ENCODE peak calls at places on chromosomes 11 and 22, in six cellular contexts. S, G, E, I, Y and O are unnamed samples.
A peak's percentile ranks its signal among the peaks of the same experiment; 100 is the strongest.

GRCh38 chr11:96279421-96280290 is 63.3 kb downstream of the MAML2 start:
- DNase-seq in E (no peak), G (no peak), S (no peak), Y (no peak), I (no peak), O (no peak)

GRCh38 chr11:77705195-77705876 is 67.7 kb upstream of the CLNS1A start:
- DNase-seq in S (peak; percentile 71), I (peak; percentile 37), E (no peak), Y (no peak), G (no peak), O (no peak)

GRCh38 chr11:2807801-2808241 is 77.8 kb downstream of the CDKN1C start:
- DNase-seq in S (no peak), E (no peak), Y (no peak), I (no peak), G (no peak), O (no peak)

GRCh38 chr22:19169002-19169946 is 9.3 kb downstream of the SLC25A1 start:
- DNase-seq in I (peak; percentile 89), S (no peak), Y (no peak), E (peak; percentile 60), G (peak; percentile 68), O (no peak)

GRCh38 chr11:34355726-34356125 is 2.1 kb downstream of the ABTB2 start:
- DNase-seq in S (no peak), G (no peak), I (no peak), E (no peak), Y (no peak), O (no peak)

GRCh38 chr11:23948831-23949230 is 548.0 kb upstream of the LUZP2 start:
- DNase-seq in G (no peak), Y (no peak), I (no peak), E (no peak), S (no peak), O (no peak)

GRCh38 chr11:57474017-57474750 is 13.9 kb downstream of the RTN4RL2 start:
- DNase-seq in G (no peak), E (peak; percentile 37), I (peak; percentile 34), Y (peak; percentile 53), S (no peak), O (no peak)

GRCh38 chr11:15107730-15108515 is 6.8 kb upstream of the INSC start:
- DNase-seq in S (no peak), I (no peak), G (no peak), Y (no peak), E (no peak), O (no peak)

GRCh38 chr22:28474248-28474647 is 205.4 kb downstream of the TTC28 start:
- DNase-seq in Y (no peak), S (no peak), E (no peak), I (no peak), G (no peak), O (no peak)

GRCh38 chr22:29756341-29756740 is 10.5 kb downstream of the ZMAT5 start:
- DNase-seq in I (no peak), S (no peak), Y (no peak), E (no peak), G (no peak), O (no peak)

GRCh38 chr22:45163074-45163416 is 680 bp upstream of the NUP50 start:
- DNase-seq in G (no peak), Y (no peak), S (no peak), E (peak; percentile 57), I (peak; percentile 22), O (peak; percentile 16)

GRCh38 chr22:45512363-45512762 is 9.7 kb downstream of the FBLN1 start:
- DNase-seq in Y (no peak), S (no peak), G (no peak), E (no peak), I (no peak), O (no peak)

GRCh38 chr22:27454807-27455450 is 346.6 kb downstream of the MN1 start:
- DNase-seq in Y (no peak), I (peak; percentile 22), S (no peak), G (no peak), E (no peak), O (no peak)

GRCh38 chr22:40728731-40729189 is 49.5 kb downstream of the MCHR1 start:
- DNase-seq in Y (no peak), S (no peak), I (no peak), G (no peak), E (no peak), O (no peak)

GRCh38 chr22:30575011-30575671 is 676 bp upstream of the GAL3ST1 start:
- DNase-seq in G (no peak), S (no peak), I (no peak), E (peak; percentile 84), Y (no peak), O (no peak)

GRCh38 chr11:35305670-35306382 is 113.5 kb downstream of the SLC1A2 start:
- DNase-seq in S (peak; percentile 12), Y (no peak), E (peak; percentile 63), I (peak; percentile 51), G (peak; percentile 53), O (peak; percentile 29)

GRCh38 chr11:74849525-74850391 is 99.1 kb downstream of the XRRA1 start:
- DNase-seq in I (no peak), S (peak; percentile 95), G (peak; percentile 62), E (no peak), Y (no peak), O (no peak)

GRCh38 chr11:67261942-67262681 is 4.2 kb upstream of the GRK2 start:
- DNase-seq in G (no peak), S (no peak), I (no peak), E (no peak), Y (no peak), O (no peak)

GRCh38 chr22:37566903-37567798 is 6.9 kb downstream of the CDC42EP1 start:
- DNase-seq in I (peak; percentile 44), Y (peak; percentile 84), E (peak; percentile 91), S (peak; percentile 61), G (peak; percentile 98), O (peak; percentile 97)

DNA sequence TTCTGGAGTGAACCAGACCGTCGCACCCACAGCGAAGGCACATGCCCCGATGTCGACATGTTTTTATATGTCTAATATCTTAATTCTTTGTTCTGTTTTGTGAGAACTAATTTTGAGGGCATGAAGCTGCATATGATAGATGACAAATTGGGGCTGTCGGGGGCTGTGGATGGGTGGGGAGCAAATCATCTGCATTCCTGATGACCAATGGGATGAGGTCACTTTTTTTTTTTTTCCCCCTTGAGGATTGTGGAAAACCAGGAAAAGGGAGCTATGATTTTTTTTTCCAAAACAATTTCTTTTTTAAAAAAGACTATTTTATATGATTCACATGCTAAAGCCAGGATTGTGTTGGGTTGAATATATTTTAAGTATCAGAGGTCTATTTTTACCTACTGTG is 49.2 kb upstream of the OR4B1 start:
- DNase-seq in S (no peak), E (no peak), I (no peak), Y (no peak), G (no peak), O (no peak)
- TF ChIP-seq TAF1 in S (no peak), E (no peak), I (no peak), Y (no peak), G (no peak), O (no peak)

GRCh38 chr11:84923489-84923888 is 703.7 kb downstream of the DLG2 start:
- DNase-seq in G (no peak), S (no peak), E (no peak), I (no peak), Y (no peak), O (no peak)

GRCh38 chr11:84922212-84922805 is 704.8 kb downstream of the DLG2 start:
- DNase-seq in I (no peak), E (no peak), S (no peak), G (no peak), Y (no peak), O (no peak)

GRCh38 chr11:84924290-84924689 is 702.9 kb downstream of the DLG2 start:
- DNase-seq in G (no peak), E (no peak), I (no peak), S (no peak), Y (no peak), O (no peak)

DNA sequence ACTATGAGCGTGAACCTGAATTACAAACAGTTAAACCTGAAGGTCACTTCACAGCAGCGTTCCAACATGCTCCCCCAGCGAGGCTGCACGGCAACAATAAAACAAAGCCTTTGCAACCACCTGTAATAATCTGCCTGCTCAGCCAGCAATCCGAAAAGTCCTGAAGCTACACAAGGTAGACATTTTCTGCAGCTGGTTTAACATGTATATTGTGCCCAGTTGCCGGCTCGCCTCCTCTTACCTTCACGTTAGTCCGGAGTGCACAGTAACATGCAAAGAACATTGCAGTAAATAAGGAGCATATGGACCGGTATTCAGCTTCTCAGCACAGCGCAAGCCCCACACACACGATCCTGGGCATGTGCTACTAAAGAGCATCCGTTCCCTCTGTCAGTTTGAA is 704.3 kb downstream of the DLG2 start:
- DNase-seq in G (no peak), S (no peak), Y (no peak), I (no peak), E (no peak), O (no peak)
- TF ChIP-seq TAF1 in G (no peak), S (no peak), Y (no peak), I (no peak), E (no peak), O (no peak)

GRCh38 chr22:38938221-38938620 is 19.2 kb upstream of the APOBEC3A start:
- DNase-seq in E (no peak), I (no peak), G (no peak), S (no peak), Y (no peak), O (no peak)

GRCh38 chr22:38937036-38937435 is 20.4 kb upstream of the APOBEC3A start:
- DNase-seq in I (no peak), S (no peak), E (no peak), Y (no peak), G (no peak), O (no peak)

GRCh38 chr22:38936562-38936961 is 20.8 kb upstream of the APOBEC3A start:
- DNase-seq in I (no peak), G (no peak), Y (no peak), S (no peak), E (no peak), O (no peak)

GRCh38 chr22:38938925-38939324 is 18.5 kb upstream of the APOBEC3A start:
- DNase-seq in I (no peak), Y (no peak), E (no peak), S (no peak), G (no peak), O (no peak)

DNA sequence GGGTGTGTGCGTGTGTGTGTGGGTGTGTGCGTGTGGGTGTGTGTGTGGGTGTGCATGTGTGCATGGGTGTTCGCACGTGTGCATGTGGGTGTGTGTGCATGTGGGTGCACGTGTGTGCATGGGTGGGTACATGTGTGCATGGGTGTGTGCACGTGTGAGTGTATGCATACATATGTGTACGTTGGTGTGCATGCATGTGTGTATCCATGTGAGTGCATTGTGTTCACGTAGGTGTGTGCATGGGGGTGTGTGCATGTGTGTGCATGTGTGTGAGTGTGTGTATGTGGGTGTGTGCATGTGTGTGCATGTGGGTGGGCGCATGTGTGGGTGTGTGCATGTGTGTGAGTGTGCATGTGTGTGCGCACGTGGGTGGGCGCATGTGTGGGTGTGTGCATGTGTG is 19.9 kb upstream of the APOBEC3A start:
- DNase-seq in E (no peak), G (no peak), I (no peak), Y (no peak), S (no peak), O (no peak)
- TF ChIP-seq TAF1 in E (no peak), G (no peak), I (no peak), Y (no peak), S (no peak), O (no peak)

GRCh38 chr11:20729597-20730095 is 60.3 kb downstream of the NELL1 start:
- DNase-seq in I (no peak), G (no peak), E (no peak), Y (no peak), S (no peak), O (no peak)

DNA sequence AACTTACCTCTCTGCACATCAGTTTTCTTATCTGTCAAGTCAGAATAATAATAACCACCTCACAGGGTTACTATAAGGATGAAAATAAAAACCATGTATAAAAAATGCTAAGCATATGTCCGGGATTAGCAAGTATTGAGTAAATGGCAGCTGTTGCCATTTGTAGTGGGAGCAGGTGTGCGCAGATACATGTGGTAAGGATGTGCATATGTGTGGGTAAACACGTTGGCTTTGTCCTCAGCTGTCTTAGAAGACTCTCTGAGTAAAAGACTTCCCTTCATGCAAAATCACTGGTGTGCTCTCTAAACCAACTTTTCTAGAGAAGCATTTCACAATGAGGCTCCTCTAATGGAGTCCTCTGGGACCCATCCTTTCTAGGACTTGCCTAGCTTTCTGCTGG is 62.3 kb downstream of the NELL1 start:
- DNase-seq in S (no peak), Y (no peak), E (no peak), I (no peak), G (no peak), O (no peak)
- TF ChIP-seq TAF1 in S (no peak), Y (no peak), E (no peak), I (no peak), G (no peak), O (no peak)